ENCODE peak calls at places on chromosome X, in eight cellular contexts. S is HTR-8/SVneo; N is sciatic nerve; F is NCI-H1105; C is AG08395; H is naive thymus-derived CD8-positive, alpha-beta T cell; K is hippocampal formation; A is lower lobe of right lung. D is an unnamed sample.

GRCh38 chrX:138986866-138987265 is 275.3 kb upstream of the FGF13 start:
- DNase-seq in N (no peak), H (no peak), K (no peak), F (no peak), A (no peak), S (no peak), C (no peak), D (no peak)

GRCh38 chrX:146477341-146477740 is 332.2 kb upstream of the CXorf51B start:
- DNase-seq in H (no peak), N (no peak), F (no peak), S (no peak), A (no peak), K (no peak), C (no peak), D (no peak)

GRCh38 chrX:154818916-154819770 is 13.9 kb upstream of the MPP1 start:
- DNase-seq in A (no peak), F (no peak), S (no peak), C (no peak), H (no peak), K (no peak), N (no peak), D (no peak)

GRCh38 chrX:10199212-10199611 is 42.4 kb downstream of the CLCN4 start:
- DNase-seq in N (no peak), A (peak), H (peak), C (no peak), K (no peak), F (no peak), S (no peak), D (no peak)

GRCh38 chrX:100685284-100685996 is 41.4 kb downstream of the SRPX2 start:
- DNase-seq in H (peak), C (peak), F (peak), K (peak), A (no peak), N (peak), S (peak), D (peak)

GRCh38 chrX:103792916-103793540 is 16.4 kb downstream of the PLP1 start:
- DNase-seq in F (no peak), C (peak), N (no peak), S (peak), H (no peak), A (no peak), K (no peak), D (no peak)

GRCh38 chrX:554271-554670 is 76.3 kb upstream of the SHOX start:
- DNase-seq in F (no peak), S (no peak), N (no peak), A (no peak), K (no peak), H (no peak), C (no peak), D (no peak)

GRCh38 chrX:3252744-3253143 is 93.7 kb downstream of the MXRA5 start:
- DNase-seq in H (no peak), A (no peak), C (peak), N (no peak), K (peak), F (no peak), S (no peak), D (no peak)

GRCh38 chrX:134658421-134658896 is at the start of gene PLAC1:
- DNase-seq in F (no peak), N (no peak), A (no peak), H (no peak), K (no peak), S (no peak), C (no peak), D (peak)

GRCh38 chrX:40663880-40664630 is 16.7 kb upstream of the CXorf38 start:
- DNase-seq in A (no peak), K (no peak), S (no peak), C (peak), N (no peak), H (no peak), F (no peak), D (no peak)

GRCh38 chrX:112789931-112790330 is 50.7 kb downstream of the AMOT start:
- DNase-seq in A (no peak), F (no peak), S (no peak), C (no peak), N (no peak), K (no peak), H (no peak), D (no peak)

GRCh38 chrX:8743126-8743732 is 11.3 kb upstream of the ANOS1 start:
- DNase-seq in F (no peak), H (peak), N (peak), A (peak), C (peak), K (peak), S (peak), D (peak)

GRCh38 chrX:9130031-9130430 is 96.1 kb upstream of the FAM9B start:
- DNase-seq in C (no peak), N (no peak), S (no peak), A (no peak), H (no peak), K (no peak), F (no peak), D (no peak)

GRCh38 chrX:85026170-85026569 is 22.5 kb downstream of the APOOL start:
- DNase-seq in N (no peak), C (no peak), A (no peak), F (no peak), K (no peak), H (no peak), S (no peak), D (no peak)

GRCh38 chrX:151765026-151765425 is 30.5 kb downstream of the CNGA2 start:
- DNase-seq in K (no peak), F (no peak), H (no peak), C (no peak), A (no peak), N (no peak), S (no peak), D (no peak)

GRCh38 chrX:39203427-39203826 is 402.2 kb downstream of the MID1IP1 start:
- DNase-seq in K (no peak), C (no peak), H (no peak), F (no peak), N (no peak), A (no peak), S (no peak), D (no peak)

GRCh38 chrX:17030092-17030491 is 83.6 kb downstream of the REPS2 start:
- DNase-seq in S (no peak), N (no peak), K (no peak), A (no peak), H (no peak), C (no peak), F (no peak), D (no peak)

GRCh38 chrX:154373340-154374306 is 811 bp downstream of the FLNA start:
- DNase-seq in C (peak), K (peak), A (no peak), F (peak), N (peak), S (peak), H (no peak), D (peak)

GRCh38 chrX:122596998-122597397 is 587.1 kb upstream of the GRIA3 start:
- DNase-seq in H (no peak), F (no peak), K (no peak), A (no peak), S (no peak), C (no peak), N (no peak), D (no peak)

GRCh38 chrX:70038515-70038914 is 11.2 kb downstream of the AWAT2 start:
- DNase-seq in F (no peak), H (no peak), C (no peak), N (no peak), A (no peak), K (no peak), S (no peak), D (no peak)

GRCh38 chrX:2767631-2768455 is 16.0 kb downstream of the XG start:
- DNase-seq in H (no peak), N (no peak), C (peak), A (peak), K (no peak), F (no peak), S (peak), D (peak)

GRCh38 chrX:115650916-115651315 is 89.9 kb downstream of the PLS3 start:
- DNase-seq in N (no peak), K (no peak), H (peak), S (peak), A (no peak), F (peak), C (peak), D (peak)

GRCh38 chrX:111282141-111282540 is 11.9 kb upstream of the CAPN6 start:
- DNase-seq in F (no peak), N (no peak), S (no peak), A (no peak), K (no peak), C (no peak), H (no peak), D (no peak)

GRCh38 chrX:135923353-135923752 is 29.8 kb downstream of the SAGE1 start:
- DNase-seq in F (peak), H (no peak), N (no peak), K (no peak), S (no peak), C (no peak), A (no peak), D (peak)

GRCh38 chrX:9471571-9471985 is 6.7 kb downstream of the TBL1X start:
- DNase-seq in C (no peak), K (no peak), H (no peak), S (no peak), N (no peak), F (no peak), A (no peak), D (no peak)

GRCh38 chrX:133151320-133151719 is 54.4 kb upstream of the USP26 start:
- DNase-seq in H (no peak), S (no peak), A (no peak), N (no peak), C (no peak), K (no peak), F (no peak), D (peak)

GRCh38 chrX:477441-478012 is 90.8 kb upstream of the PPP2R3B start:
- DNase-seq in A (no peak), K (no peak), F (no peak), N (no peak), C (no peak), H (no peak), S (no peak), D (no peak)

GRCh38 chrX:67544281-67544680 is 460 bp downstream of the AR start:
- DNase-seq in F (no peak), H (no peak), A (peak), K (no peak), C (no peak), N (peak), S (no peak), D (peak)

GRCh38 chrX:130005408-130005807 is 23.0 kb downstream of the BCORL1 start:
- DNase-seq in A (no peak), K (no peak), N (no peak), F (no peak), H (no peak), C (no peak), S (no peak), D (no peak)

GRCh38 chrX:103453655-103454054 is 65.6 kb downstream of the RAB40A start:
- DNase-seq in C (peak), S (peak), A (no peak), N (no peak), H (no peak), F (no peak), K (no peak), D (peak)

GRCh38 chrX:15242899-15243555 is 26.9 kb downstream of the ASB9 start:
- DNase-seq in C (peak), N (no peak), K (peak), F (peak), H (peak), S (peak), A (no peak), D (peak)

GRCh38 chrX:40374486-40374885 is 206.3 kb upstream of the ATP6AP2 start:
- DNase-seq in S (no peak), H (no peak), F (no peak), K (no peak), N (no peak), C (no peak), A (no peak), D (no peak)

GRCh38 chrX:8067754-8068469 is 103.2 kb downstream of the VCX2 start:
- DNase-seq in S (peak), K (no peak), N (no peak), A (no peak), F (no peak), H (no peak), C (no peak), D (no peak)

D was measured in A549.